ENCODE peak calls at places on chromosomes 13 and 19, in nine cellular contexts. E is adrenal gland; J is GM23248; N is H1; H is GM23338; Q is CD4-positive, CD25-positive, alpha-beta regulatory T cell; X is heart left ventricle; O is uterus; F is heart right ventricle. K is an unnamed sample. For H3K27me3, the result is how much of the 10 kb centered on the place peaks cover.

GRCh38 chr19:47094557-47095517 is 18.7 kb downstream of the ZC3H4 start:
- DNase-seq in O (no peak), J (peak), H (no peak), N (no peak), X (no peak), F (no peak), Q (peak), E (no peak), K (no peak)

GRCh38 chr13:85313761-85314503 is 485.3 kb downstream of the SLITRK6 start:
- DNase-seq in X (no peak), Q (no peak), H (no peak), F (no peak), E (no peak), O (no peak), J (no peak), N (no peak), K (peak)

GRCh38 chr13:26719356-26719945 is 41.1 kb downstream of the GPR12 start:
- DNase-seq in Q (no peak), O (no peak), J (peak), H (peak), F (no peak), E (no peak), X (no peak), N (no peak), K (no peak)

GRCh38 chr13:42354246-42355117 is 82.5 kb downstream of the AKAP11 start:
- DNase-seq in J (peak), E (no peak), N (no peak), Q (peak), F (no peak), H (peak), O (no peak), X (no peak), K (peak)

GRCh38 chr19:20351244-20351643 is 184.2 kb downstream of the ZNF486 start:
- DNase-seq in E (no peak), Q (no peak), O (no peak), N (no peak), J (no peak), H (no peak), X (no peak), F (no peak), K (no peak)

GRCh38 chr19:51421229-51422052 is 4.0 kb upstream of the SIGLEC10 start:
- DNase-seq in Q (no peak), F (no peak), O (no peak), J (no peak), H (peak), N (no peak), E (no peak), X (no peak), K (no peak)

GRCh38 chr19:19021115-19021514 is 12.2 kb downstream of the SUGP2 start:
- DNase-seq in H (no peak), Q (no peak), X (no peak), F (no peak), E (no peak), N (no peak), O (no peak), J (peak), K (no peak)

GRCh38 chr19:35034005-35034502 is 3.8 kb downstream of the SCN1B start:
- DNase-seq in N (no peak), O (no peak), J (no peak), F (no peak), Q (no peak), X (no peak), H (no peak), E (no peak), K (no peak)

GRCh38 chr13:20580257-20580656 is 13.3 kb downstream of the IFT88 start:
- DNase-seq in E (no peak), H (no peak), X (no peak), F (no peak), Q (no peak), J (no peak), N (no peak), O (no peak), K (no peak)

GRCh38 chr19:36833430-36833829 is 4.8 kb downstream of the ZNF790 start:
- DNase-seq in E (no peak), N (no peak), F (no peak), H (no peak), O (no peak), J (no peak), X (no peak), Q (no peak), K (no peak)

GRCh38 chr19:36837902-36838783 is at the start of gene ZNF790:
- DNase-seq in J (peak), Q (peak), H (peak), F (peak), X (peak), O (peak), E (peak), N (no peak), K (peak)

GRCh38 chr19:36838784-36839324 is 667 bp upstream of the ZNF790 start:
- DNase-seq in N (no peak), Q (no peak), F (no peak), X (no peak), E (no peak), H (no peak), O (no peak), J (no peak), K (no peak)

GRCh38 chr19:36837525-36837901 is 674 bp downstream of the ZNF790 start:
- DNase-seq in F (no peak), Q (no peak), N (no peak), J (peak), H (peak), X (no peak), E (no peak), O (no peak), K (no peak)
- H3K4me3 ChIP-seq in F (peak), Q (peak), N (peak), J (peak), H (peak), X (peak), E (peak), O (peak), K (peak)

DNA sequence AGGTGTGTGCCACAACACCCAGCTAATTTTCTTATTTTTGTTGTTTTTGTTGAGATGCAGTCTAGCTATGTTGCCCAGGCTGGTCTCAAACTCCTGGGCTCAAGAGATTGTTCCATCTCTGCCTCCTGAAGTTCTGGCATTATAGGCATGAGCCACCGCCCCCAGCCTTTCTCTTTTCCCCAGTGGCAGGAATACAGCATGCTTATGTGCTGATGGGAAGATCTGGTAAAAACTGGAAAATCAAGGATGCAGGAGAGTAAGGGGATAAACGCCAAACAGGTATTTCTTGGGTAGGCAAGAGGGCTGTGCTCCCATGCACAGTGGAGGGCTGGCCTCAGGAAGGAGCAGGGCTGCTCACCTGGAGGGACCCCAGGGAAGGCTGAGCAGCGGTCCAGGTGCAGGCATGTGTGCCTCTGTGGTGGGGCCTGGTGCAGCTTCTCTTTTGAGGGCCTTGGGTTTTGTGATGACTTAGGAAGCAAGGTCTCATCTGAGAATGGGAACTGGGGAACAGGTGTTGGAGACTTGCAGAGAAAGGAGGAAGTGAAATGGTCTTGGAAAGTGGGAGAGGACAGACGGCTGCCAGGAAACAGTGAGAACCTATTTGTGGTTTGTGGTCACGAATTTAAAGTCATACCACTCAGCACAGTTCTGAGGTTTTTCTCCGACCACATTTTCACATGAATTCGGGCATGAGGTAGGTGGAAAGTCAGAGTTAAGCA is 106.5 kb downstream of the TEX26 start:
- DNase-seq in E (no peak), J (peak), O (no peak), X (no peak), N (no peak), Q (no peak), F (no peak), H (no peak), K (no peak)
- H3K27me3 ChIP-seq in E (under half), J (under half), O (under half), X (under half), N (under half), Q (under half), F (under half), H (under half), K (under half)

GRCh38 chr13:113045214-113046007 is 60.2 kb upstream of the F7 start:
- DNase-seq in O (no peak), E (no peak), X (no peak), H (no peak), F (no peak), J (no peak), Q (no peak), N (no peak), K (no peak)

GRCh38 chr13:113043001-113043630 is 62.5 kb upstream of the F7 start:
- DNase-seq in X (no peak), E (no peak), O (no peak), Q (no peak), H (no peak), N (no peak), F (no peak), J (no peak), K (no peak)

GRCh38 chr13:113043931-113044330 is 61.7 kb upstream of the F7 start:
- DNase-seq in X (no peak), F (no peak), H (no peak), N (no peak), Q (no peak), E (no peak), O (no peak), J (no peak), K (no peak)

GRCh38 chr13:113046066-113046882 is 59.3 kb upstream of the F7 start:
- DNase-seq in J (no peak), Q (no peak), E (no peak), X (no peak), F (no peak), O (no peak), N (no peak), H (no peak), K (no peak)

GRCh38 chr13:113044431-113045114 is 61.0 kb upstream of the F7 start:
- DNase-seq in E (no peak), O (no peak), H (no peak), N (no peak), X (no peak), Q (no peak), F (no peak), J (peak), K (peak)
- H3K4me3 ChIP-seq in E (no peak), O (no peak), H (no peak), N (no peak), X (no peak), Q (no peak), F (no peak), J (peak), K (no peak)

GRCh38 chr19:2305424-2305823 is 2.5 kb downstream of the LINGO3 start:
- DNase-seq in N (no peak), Q (no peak), X (no peak), E (no peak), O (no peak), F (no peak), J (no peak), H (no peak), K (no peak)

GRCh38 chr19:2302319-2303208 is 5.4 kb downstream of the LINGO3 start:
- DNase-seq in X (peak), O (no peak), F (peak), J (peak), E (peak), Q (no peak), H (peak), N (no peak), K (no peak)

GRCh38 chr19:2305974-2306806 is 1.8 kb downstream of the LINGO3 start:
- DNase-seq in Q (no peak), N (no peak), J (no peak), X (no peak), H (no peak), F (no peak), O (no peak), E (no peak), K (no peak)

GRCh38 chr19:2300533-2300932 is 7.4 kb downstream of the LINGO3 start:
- DNase-seq in N (no peak), O (no peak), H (no peak), Q (no peak), F (no peak), E (no peak), J (no peak), X (no peak), K (no peak)

GRCh38 chr19:2303209-2303798 is 4.7 kb downstream of the LINGO3 start:
- DNase-seq in F (no peak), J (no peak), N (no peak), O (no peak), E (no peak), Q (no peak), H (no peak), X (no peak), K (no peak)
- H3K27me3 ChIP-seq in F (under half), J (under half), N (under half), O (under half), E (under half), Q (under half), H (under half), X (half or more), K (under half)

GRCh38 chr19:49301866-49302252 is 23.1 kb downstream of the SLC6A16 start:
- DNase-seq in J (no peak), F (no peak), E (no peak), O (no peak), Q (no peak), N (no peak), H (no peak), X (no peak), K (no peak)

GRCh38 chr19:49295208-49295880 is 29.6 kb downstream of the SLC6A16 start:
- DNase-seq in F (no peak), Q (no peak), X (no peak), E (no peak), J (no peak), H (no peak), O (no peak), N (no peak), K (no peak)

GRCh38 chr19:49297403-49297802 is 27.6 kb downstream of the SLC6A16 start:
- DNase-seq in Q (no peak), J (no peak), F (no peak), N (no peak), H (no peak), E (no peak), O (no peak), X (no peak), K (no peak)

GRCh38 chr19:49301165-49301865 is 23.7 kb downstream of the SLC6A16 start:
- DNase-seq in O (peak), H (peak), E (peak), Q (peak), F (peak), X (peak), J (peak), N (peak), K (peak)
- H3K4me3 ChIP-seq in O (no peak), H (no peak), E (no peak), Q (no peak), F (peak), X (no peak), J (peak), N (no peak), K (no peak)

K was measured in MG63.